ENCODE peak calls at places on chromosomes 11 and 22, in eight cellular contexts. One of them, this sample, is unnamed. For H3K4me1, the result is how much of the 10 kb centered on the place peaks cover.

GRCh38 chr11:118530180-118530682 is 761 bp upstream of the TMEM25 start:
- DNase-seq in adrenal gland: peak
- DNase-seq in endothelial cell of umbilical vein: peak
- DNase-seq in neuronal stem cell: no peak
- DNase-seq in neural progenitor cell: no peak
- DNase-seq in heart right ventricle: no peak
- DNase-seq in sigmoid colon: no peak
- DNase-seq in fibroblast of lung: peak
- DNase-seq in this sample: no peak

GRCh38 chr11:122681731-122682130 is 26.2 kb downstream of the UBASH3B start:
- DNase-seq in adrenal gland: peak
- DNase-seq in endothelial cell of umbilical vein: no peak
- DNase-seq in neuronal stem cell: no peak
- DNase-seq in neural progenitor cell: no peak
- DNase-seq in heart right ventricle: no peak
- DNase-seq in sigmoid colon: no peak
- DNase-seq in fibroblast of lung: no peak
- DNase-seq in this sample: no peak

GRCh38 chr22:34297536-34298120 is 377.4 kb upstream of the LARGE1 start:
- DNase-seq in adrenal gland: no peak
- DNase-seq in endothelial cell of umbilical vein: no peak
- DNase-seq in neuronal stem cell: no peak
- DNase-seq in neural progenitor cell: no peak
- DNase-seq in heart right ventricle: no peak
- DNase-seq in sigmoid colon: no peak
- DNase-seq in fibroblast of lung: no peak
- DNase-seq in this sample: no peak

GRCh38 chr22:41181349-41182241 is 23.5 kb upstream of the L3MBTL2 start:
- DNase-seq in adrenal gland: no peak
- DNase-seq in endothelial cell of umbilical vein: peak
- DNase-seq in neuronal stem cell: no peak
- DNase-seq in neural progenitor cell: no peak
- DNase-seq in heart right ventricle: no peak
- DNase-seq in sigmoid colon: no peak
- DNase-seq in fibroblast of lung: no peak
- DNase-seq in this sample: no peak

GRCh38 chr22:44881624-44882023 is 128.2 kb downstream of the PHF21B start:
- DNase-seq in adrenal gland: peak
- DNase-seq in endothelial cell of umbilical vein: no peak
- DNase-seq in neuronal stem cell: no peak
- DNase-seq in neural progenitor cell: no peak
- DNase-seq in heart right ventricle: no peak
- DNase-seq in sigmoid colon: peak
- DNase-seq in fibroblast of lung: no peak
- DNase-seq in this sample: no peak

GRCh38 chr11:80532633-80533232 is 1091.9 kb upstream of the TENM4 start:
- DNase-seq in adrenal gland: no peak
- DNase-seq in endothelial cell of umbilical vein: no peak
- DNase-seq in neuronal stem cell: no peak
- DNase-seq in neural progenitor cell: no peak
- DNase-seq in heart right ventricle: no peak
- DNase-seq in sigmoid colon: peak
- DNase-seq in fibroblast of lung: no peak
- DNase-seq in this sample: no peak

GRCh38 chr11:110046759-110047386 is 46.3 kb upstream of the ZC3H12C start:
- DNase-seq in adrenal gland: no peak
- DNase-seq in endothelial cell of umbilical vein: no peak
- DNase-seq in neuronal stem cell: no peak
- DNase-seq in neural progenitor cell: no peak
- DNase-seq in heart right ventricle: no peak
- DNase-seq in sigmoid colon: no peak
- DNase-seq in fibroblast of lung: no peak
- DNase-seq in this sample: no peak

GRCh38 chr11:1448166-1448825 is 38.3 kb downstream of the MOB2 start:
- DNase-seq in adrenal gland: no peak
- DNase-seq in endothelial cell of umbilical vein: no peak
- DNase-seq in neuronal stem cell: no peak
- DNase-seq in neural progenitor cell: no peak
- DNase-seq in heart right ventricle: no peak
- DNase-seq in sigmoid colon: no peak
- DNase-seq in fibroblast of lung: no peak
- DNase-seq in this sample: no peak

GRCh38 chr11:2707736-2708135 is 7.9 kb upstream of the KCNQ1OT1 start:
- DNase-seq in adrenal gland: no peak
- DNase-seq in endothelial cell of umbilical vein: no peak
- DNase-seq in neuronal stem cell: no peak
- DNase-seq in neural progenitor cell: no peak
- DNase-seq in heart right ventricle: no peak
- DNase-seq in sigmoid colon: no peak
- DNase-seq in fibroblast of lung: no peak
- DNase-seq in this sample: no peak

GRCh38 chr11:64100345-64100744 is 64.6 kb downstream of the FLRT1 start:
- DNase-seq in adrenal gland: no peak
- DNase-seq in endothelial cell of umbilical vein: no peak
- DNase-seq in neuronal stem cell: no peak
- DNase-seq in neural progenitor cell: no peak
- DNase-seq in heart right ventricle: no peak
- DNase-seq in sigmoid colon: no peak
- DNase-seq in fibroblast of lung: no peak
- DNase-seq in this sample: no peak

GRCh38 chr11:78420255-78420764 is 2.7 kb upstream of the GAB2 start:
- DNase-seq in adrenal gland: peak
- DNase-seq in endothelial cell of umbilical vein: peak
- DNase-seq in neuronal stem cell: peak
- DNase-seq in neural progenitor cell: peak
- DNase-seq in heart right ventricle: peak
- DNase-seq in sigmoid colon: peak
- DNase-seq in fibroblast of lung: peak
- DNase-seq in this sample: peak

GRCh38 chr11:112579282-112579681 is 318.6 kb upstream of the PLET1 start:
- DNase-seq in adrenal gland: peak
- DNase-seq in endothelial cell of umbilical vein: no peak
- DNase-seq in neuronal stem cell: no peak
- DNase-seq in neural progenitor cell: no peak
- DNase-seq in heart right ventricle: no peak
- DNase-seq in sigmoid colon: no peak
- DNase-seq in fibroblast of lung: no peak
- DNase-seq in this sample: no peak

GRCh38 chr11:45896392-45897068 is 10.5 kb downstream of the FREY1 start:
- DNase-seq in adrenal gland: no peak
- DNase-seq in endothelial cell of umbilical vein: no peak
- DNase-seq in neuronal stem cell: peak
- DNase-seq in neural progenitor cell: peak
- DNase-seq in heart right ventricle: no peak
- DNase-seq in sigmoid colon: no peak
- DNase-seq in fibroblast of lung: no peak
- DNase-seq in this sample: no peak

GRCh38 chr22:43401661-43402060 is 10.2 kb upstream of the MPPED1 start:
- DNase-seq in adrenal gland: no peak
- DNase-seq in endothelial cell of umbilical vein: no peak
- DNase-seq in neuronal stem cell: no peak
- DNase-seq in neural progenitor cell: no peak
- DNase-seq in heart right ventricle: no peak
- DNase-seq in sigmoid colon: no peak
- DNase-seq in fibroblast of lung: no peak
- DNase-seq in this sample: no peak

GRCh38 chr11:15657264-15657663 is 542.5 kb downstream of the INSC start:
- DNase-seq in adrenal gland: no peak
- DNase-seq in endothelial cell of umbilical vein: no peak
- DNase-seq in neuronal stem cell: no peak
- DNase-seq in neural progenitor cell: no peak
- DNase-seq in heart right ventricle: no peak
- DNase-seq in sigmoid colon: no peak
- DNase-seq in fibroblast of lung: no peak
- DNase-seq in this sample: no peak

GRCh38 chr11:34758262-34758661 is 137.4 kb downstream of the EHF start:
- DNase-seq in adrenal gland: no peak
- DNase-seq in endothelial cell of umbilical vein: no peak
- DNase-seq in neuronal stem cell: no peak
- DNase-seq in neural progenitor cell: no peak
- DNase-seq in heart right ventricle: no peak
- DNase-seq in sigmoid colon: no peak
- DNase-seq in fibroblast of lung: peak
- DNase-seq in this sample: no peak

GRCh38 chr11:81644239-81644840 is 1089.3 kb downstream of the FAM181B start:
- DNase-seq in adrenal gland: peak
- DNase-seq in endothelial cell of umbilical vein: peak
- DNase-seq in neuronal stem cell: peak
- DNase-seq in neural progenitor cell: peak
- DNase-seq in heart right ventricle: no peak
- DNase-seq in sigmoid colon: no peak
- DNase-seq in fibroblast of lung: peak
- DNase-seq in this sample: peak

GRCh38 chr11:68933605-68934320 is 30.1 kb downstream of the IGHMBP2 start:
- DNase-seq in adrenal gland: no peak
- DNase-seq in endothelial cell of umbilical vein: no peak
- DNase-seq in neuronal stem cell: no peak
- DNase-seq in neural progenitor cell: peak
- DNase-seq in heart right ventricle: no peak
- DNase-seq in sigmoid colon: no peak
- DNase-seq in fibroblast of lung: no peak
- DNase-seq in this sample: no peak

GRCh38 chr22:31800065-31800464 is 46.2 kb downstream of the DEPDC5 start:
- DNase-seq in adrenal gland: no peak
- DNase-seq in endothelial cell of umbilical vein: no peak
- DNase-seq in neuronal stem cell: no peak
- DNase-seq in neural progenitor cell: no peak
- DNase-seq in heart right ventricle: no peak
- DNase-seq in sigmoid colon: no peak
- DNase-seq in fibroblast of lung: peak
- DNase-seq in this sample: no peak

GRCh38 chr11:9351956-9352355 is 32.5 kb upstream of the IPO7 start:
- DNase-seq in adrenal gland: no peak
- DNase-seq in endothelial cell of umbilical vein: no peak
- DNase-seq in neuronal stem cell: no peak
- DNase-seq in neural progenitor cell: no peak
- DNase-seq in heart right ventricle: no peak
- DNase-seq in sigmoid colon: no peak
- DNase-seq in fibroblast of lung: no peak
- DNase-seq in this sample: no peak

GRCh38 chr22:30245985-30246901 is at the start of gene LIF:
- DNase-seq in adrenal gland: no peak
- DNase-seq in endothelial cell of umbilical vein: peak
- DNase-seq in neuronal stem cell: no peak
- DNase-seq in neural progenitor cell: peak
- DNase-seq in heart right ventricle: no peak
- DNase-seq in sigmoid colon: no peak
- DNase-seq in fibroblast of lung: peak
- DNase-seq in this sample: peak

GRCh38 chr22:23501244-23501643 is 78.8 kb downstream of the IGLL1 start:
- DNase-seq in adrenal gland: no peak
- DNase-seq in endothelial cell of umbilical vein: no peak
- DNase-seq in neuronal stem cell: no peak
- DNase-seq in neural progenitor cell: no peak
- DNase-seq in heart right ventricle: no peak
- DNase-seq in sigmoid colon: peak
- DNase-seq in fibroblast of lung: no peak
- DNase-seq in this sample: no peak

GRCh38 chr11:2813141-2813908 is 72.2 kb downstream of the CDKN1C start:
- DNase-seq in adrenal gland: no peak
- DNase-seq in endothelial cell of umbilical vein: no peak
- DNase-seq in neuronal stem cell: no peak
- DNase-seq in neural progenitor cell: no peak
- DNase-seq in heart right ventricle: peak
- DNase-seq in sigmoid colon: no peak
- DNase-seq in fibroblast of lung: peak
- DNase-seq in this sample: no peak

GRCh38 chr22:37019309-37020191 is at the start of the genes MPST and TST:
- DNase-seq in adrenal gland: peak
- DNase-seq in endothelial cell of umbilical vein: peak
- DNase-seq in neuronal stem cell: peak
- DNase-seq in neural progenitor cell: peak
- DNase-seq in heart right ventricle: peak
- DNase-seq in sigmoid colon: peak
- DNase-seq in fibroblast of lung: peak
- DNase-seq in this sample: peak
- H3K4me1 ChIP-seq in adrenal gland: half or more
- H3K4me1 ChIP-seq in endothelial cell of umbilical vein: under half
- H3K4me1 ChIP-seq in neuronal stem cell: under half
- H3K4me1 ChIP-seq in neural progenitor cell: under half
- H3K4me1 ChIP-seq in heart right ventricle: half or more
- H3K4me1 ChIP-seq in sigmoid colon: half or more
- H3K4me1 ChIP-seq in fibroblast of lung: under half
- H3K4me1 ChIP-seq in this sample: under half

GRCh38 chr11:69945157-69945556 is 125.9 kb upstream of the FGF3 start:
- DNase-seq in adrenal gland: no peak
- DNase-seq in endothelial cell of umbilical vein: no peak
- DNase-seq in neuronal stem cell: no peak
- DNase-seq in neural progenitor cell: no peak
- DNase-seq in heart right ventricle: no peak
- DNase-seq in sigmoid colon: no peak
- DNase-seq in fibroblast of lung: no peak
- DNase-seq in this sample: no peak
- H3K4me3 ChIP-seq in adrenal gland: no peak
- H3K4me3 ChIP-seq in endothelial cell of umbilical vein: no peak
- H3K4me3 ChIP-seq in neuronal stem cell: no peak
- H3K4me3 ChIP-seq in neural progenitor cell: no peak
- H3K4me3 ChIP-seq in heart right ventricle: no peak
- H3K4me3 ChIP-seq in sigmoid colon: no peak
- H3K4me3 ChIP-seq in fibroblast of lung: no peak
- H3K4me3 ChIP-seq in this sample: no peak

GRCh38 chr11:77200351-77200750 is 72.3 kb downstream of the MYO7A start:
- DNase-seq in adrenal gland: no peak
- DNase-seq in endothelial cell of umbilical vein: no peak
- DNase-seq in neuronal stem cell: no peak
- DNase-seq in neural progenitor cell: no peak
- DNase-seq in heart right ventricle: no peak
- DNase-seq in sigmoid colon: no peak
- DNase-seq in fibroblast of lung: no peak
- DNase-seq in this sample: no peak

GRCh38 chr11:77202941-77203900 is 75.2 kb downstream of the MYO7A start:
- DNase-seq in adrenal gland: no peak
- DNase-seq in endothelial cell of umbilical vein: no peak
- DNase-seq in neuronal stem cell: no peak
- DNase-seq in neural progenitor cell: no peak
- DNase-seq in heart right ventricle: no peak
- DNase-seq in sigmoid colon: peak
- DNase-seq in fibroblast of lung: no peak
- DNase-seq in this sample: no peak

GRCh38 chr11:77200869-77201268 is 72.8 kb downstream of the MYO7A start:
- DNase-seq in adrenal gland: no peak
- DNase-seq in endothelial cell of umbilical vein: no peak
- DNase-seq in neuronal stem cell: no peak
- DNase-seq in neural progenitor cell: no peak
- DNase-seq in heart right ventricle: no peak
- DNase-seq in sigmoid colon: peak
- DNase-seq in fibroblast of lung: no peak
- DNase-seq in this sample: no peak

GRCh38 chr11:77201991-77202841 is 74.2 kb downstream of the MYO7A start:
- DNase-seq in adrenal gland: no peak
- DNase-seq in endothelial cell of umbilical vein: no peak
- DNase-seq in neuronal stem cell: no peak
- DNase-seq in neural progenitor cell: no peak
- DNase-seq in heart right ventricle: no peak
- DNase-seq in sigmoid colon: peak
- DNase-seq in fibroblast of lung: no peak
- DNase-seq in this sample: no peak

GRCh38 chr11:77201370-77201769 is 73.3 kb downstream of the MYO7A start:
- DNase-seq in adrenal gland: no peak
- DNase-seq in endothelial cell of umbilical vein: no peak
- DNase-seq in neuronal stem cell: no peak
- DNase-seq in neural progenitor cell: no peak
- DNase-seq in heart right ventricle: no peak
- DNase-seq in sigmoid colon: peak
- DNase-seq in fibroblast of lung: no peak
- DNase-seq in this sample: no peak
- H3K27ac ChIP-seq in adrenal gland: no peak
- H3K27ac ChIP-seq in endothelial cell of umbilical vein: no peak
- H3K27ac ChIP-seq in neuronal stem cell: no peak
- H3K27ac ChIP-seq in neural progenitor cell: no peak
- H3K27ac ChIP-seq in heart right ventricle: no peak
- H3K27ac ChIP-seq in sigmoid colon: no peak
- H3K27ac ChIP-seq in fibroblast of lung: no peak
- H3K27ac ChIP-seq in this sample: no peak

GRCh38 chr22:28898233-28898629 is 14.9 kb downstream of the ZNRF3 start:
- DNase-seq in adrenal gland: no peak
- DNase-seq in endothelial cell of umbilical vein: no peak
- DNase-seq in neuronal stem cell: no peak
- DNase-seq in neural progenitor cell: no peak
- DNase-seq in heart right ventricle: no peak
- DNase-seq in sigmoid colon: peak
- DNase-seq in fibroblast of lung: no peak
- DNase-seq in this sample: no peak
- H3K4me1 ChIP-seq in adrenal gland: under half
- H3K4me1 ChIP-seq in endothelial cell of umbilical vein: under half
- H3K4me1 ChIP-seq in neuronal stem cell: under half
- H3K4me1 ChIP-seq in neural progenitor cell: under half
- H3K4me1 ChIP-seq in heart right ventricle: under half
- H3K4me1 ChIP-seq in sigmoid colon: under half
- H3K4me1 ChIP-seq in fibroblast of lung: under half
- H3K4me1 ChIP-seq in this sample: under half